ENCODE peak calls at places on chromosomes 12 and 14, in six cellular contexts. One of them, this sample, is unnamed.

GRCh38 chr12:115639667-115640012 is 637.9 kb downstream of the MED13L start:
- DNase-seq in A549: no peak
- DNase-seq in glutamatergic neuron: no peak
- DNase-seq in esophagus squamous epithelium: no peak
- DNase-seq in choroid plexus epithelial cell: no peak
- DNase-seq in fibroblast of pulmonary artery: no peak
- DNase-seq in this sample: no peak

GRCh38 chr12:77239617-77240016 is 174.2 kb upstream of the E2F7 start:
- DNase-seq in fibroblast of pulmonary artery: no peak
- DNase-seq in esophagus squamous epithelium: no peak
- DNase-seq in glutamatergic neuron: no peak
- DNase-seq in choroid plexus epithelial cell: no peak
- DNase-seq in A549: no peak
- DNase-seq in this sample: no peak

GRCh38 chr14:57732886-57733285 is 133.0 kb downstream of the SLC35F4 start:
- DNase-seq in esophagus squamous epithelium: no peak
- DNase-seq in fibroblast of pulmonary artery: peak; percentile 72
- DNase-seq in choroid plexus epithelial cell: peak; percentile 73
- DNase-seq in glutamatergic neuron: no peak
- DNase-seq in A549: no peak
- DNase-seq in this sample: no peak

GRCh38 chr12:110903511-110903910 is 16.9 kb downstream of the MYL2 start:
- DNase-seq in choroid plexus epithelial cell: no peak
- DNase-seq in A549: no peak
- DNase-seq in esophagus squamous epithelium: no peak
- DNase-seq in fibroblast of pulmonary artery: no peak
- DNase-seq in glutamatergic neuron: no peak
- DNase-seq in this sample: no peak

GRCh38 chr12:93135286-93136239 is 206.5 kb upstream of the EEA1 start:
- DNase-seq in glutamatergic neuron: no peak
- DNase-seq in A549: no peak
- DNase-seq in fibroblast of pulmonary artery: no peak
- DNase-seq in esophagus squamous epithelium: no peak
- DNase-seq in choroid plexus epithelial cell: peak; percentile 81
- DNase-seq in this sample: no peak

GRCh38 chr14:56659964-56660551 is 80.5 kb downstream of the TMEM260 start:
- DNase-seq in A549: peak; percentile 57
- DNase-seq in glutamatergic neuron: no peak
- DNase-seq in fibroblast of pulmonary artery: peak; percentile 62
- DNase-seq in choroid plexus epithelial cell: peak; percentile 76
- DNase-seq in esophagus squamous epithelium: no peak
- DNase-seq in this sample: peak; percentile 49

GRCh38 chr14:32509632-32510187 is 180.6 kb downstream of the AKAP6 start:
- DNase-seq in esophagus squamous epithelium: no peak
- DNase-seq in fibroblast of pulmonary artery: peak; percentile 99
- DNase-seq in glutamatergic neuron: no peak
- DNase-seq in choroid plexus epithelial cell: peak; percentile 100
- DNase-seq in A549: peak; percentile 88
- DNase-seq in this sample: no peak

GRCh38 chr12:126443977-126444376 is 1378.7 kb downstream of the AACS start:
- DNase-seq in fibroblast of pulmonary artery: no peak
- DNase-seq in glutamatergic neuron: no peak
- DNase-seq in choroid plexus epithelial cell: no peak
- DNase-seq in esophagus squamous epithelium: no peak
- DNase-seq in A549: no peak
- DNase-seq in this sample: no peak

GRCh38 chr14:104264495-104265265 is 126.3 kb downstream of the KIF26A start:
- DNase-seq in choroid plexus epithelial cell: no peak
- DNase-seq in A549: no peak
- DNase-seq in esophagus squamous epithelium: no peak
- DNase-seq in glutamatergic neuron: peak; percentile 19
- DNase-seq in fibroblast of pulmonary artery: no peak
- DNase-seq in this sample: no peak

GRCh38 chr12:132588821-132589669 is 21.3 kb downstream of the LRCOL1 start:
- DNase-seq in esophagus squamous epithelium: no peak
- DNase-seq in choroid plexus epithelial cell: no peak
- DNase-seq in fibroblast of pulmonary artery: no peak
- DNase-seq in glutamatergic neuron: no peak
- DNase-seq in A549: no peak
- DNase-seq in this sample: no peak

GRCh38 chr12:32357601-32358249 is 41.6 kb upstream of the FGD4 start:
- DNase-seq in glutamatergic neuron: no peak
- DNase-seq in A549: no peak
- DNase-seq in fibroblast of pulmonary artery: no peak
- DNase-seq in esophagus squamous epithelium: no peak
- DNase-seq in choroid plexus epithelial cell: no peak
- DNase-seq in this sample: no peak

GRCh38 chr12:219891-220352 is 6.0 kb upstream of the SLC6A12 start:
- DNase-seq in esophagus squamous epithelium: no peak
- DNase-seq in fibroblast of pulmonary artery: peak; percentile 41
- DNase-seq in A549: peak; percentile 88
- DNase-seq in choroid plexus epithelial cell: peak; percentile 68
- DNase-seq in glutamatergic neuron: peak; percentile 94
- DNase-seq in this sample: peak; percentile 73

GRCh38 chr14:95541932-95542554 is 7.2 kb downstream of the GLRX5 start:
- DNase-seq in glutamatergic neuron: no peak
- DNase-seq in esophagus squamous epithelium: no peak
- DNase-seq in fibroblast of pulmonary artery: no peak
- DNase-seq in A549: no peak
- DNase-seq in choroid plexus epithelial cell: no peak
- DNase-seq in this sample: no peak

GRCh38 chr12:11513288-11513687 is 117.9 kb upstream of the PRB2 start:
- DNase-seq in fibroblast of pulmonary artery: peak; percentile 11
- DNase-seq in glutamatergic neuron: no peak
- DNase-seq in A549: peak; percentile 35
- DNase-seq in esophagus squamous epithelium: no peak
- DNase-seq in choroid plexus epithelial cell: peak; percentile 38
- DNase-seq in this sample: no peak
- TF ChIP-seq CTCF in fibroblast of pulmonary artery: peak; percentile 10
- TF ChIP-seq CTCF in glutamatergic neuron: no peak
- TF ChIP-seq CTCF in A549: no peak
- TF ChIP-seq CTCF in esophagus squamous epithelium: no peak
- TF ChIP-seq CTCF in choroid plexus epithelial cell: peak; percentile 38
- TF ChIP-seq CTCF in this sample: no peak

GRCh38 chr12:105288311-105288996 is 42.0 kb upstream of the C12orf75 start:
- DNase-seq in fibroblast of pulmonary artery: no peak
- DNase-seq in choroid plexus epithelial cell: no peak
- DNase-seq in glutamatergic neuron: no peak
- DNase-seq in A549: no peak
- DNase-seq in esophagus squamous epithelium: no peak
- DNase-seq in this sample: no peak
- TF ChIP-seq CTCF in fibroblast of pulmonary artery: no peak
- TF ChIP-seq CTCF in choroid plexus epithelial cell: peak; percentile 6
- TF ChIP-seq CTCF in glutamatergic neuron: no peak
- TF ChIP-seq CTCF in A549: peak; percentile 14
- TF ChIP-seq CTCF in esophagus squamous epithelium: peak; percentile 29
- TF ChIP-seq CTCF in this sample: no peak

DNA sequence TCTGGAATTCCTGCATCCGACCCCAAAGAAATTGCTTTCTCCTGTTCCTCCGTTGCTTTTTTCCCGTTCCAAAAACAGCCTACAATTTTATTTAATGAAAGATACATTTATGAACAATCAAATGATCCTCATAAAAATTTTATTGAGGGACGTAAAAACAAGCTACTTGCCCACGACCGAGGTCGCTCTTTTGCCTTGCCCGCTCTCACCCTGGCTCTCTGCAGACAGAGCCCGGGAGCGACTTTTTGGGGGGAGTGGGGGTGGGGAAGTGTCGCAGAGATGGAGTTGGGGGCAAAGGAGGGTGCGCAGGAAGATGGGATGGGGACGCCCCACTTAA is 1.1 kb upstream of the HOXC9 start:
- DNase-seq in glutamatergic neuron: no peak
- DNase-seq in choroid plexus epithelial cell: no peak
- DNase-seq in fibroblast of pulmonary artery: no peak
- DNase-seq in esophagus squamous epithelium: no peak
- DNase-seq in A549: no peak
- DNase-seq in this sample: no peak
- TF ChIP-seq CTCF in glutamatergic neuron: no peak
- TF ChIP-seq CTCF in choroid plexus epithelial cell: no peak
- TF ChIP-seq CTCF in fibroblast of pulmonary artery: no peak
- TF ChIP-seq CTCF in esophagus squamous epithelium: no peak
- TF ChIP-seq CTCF in A549: no peak
- TF ChIP-seq CTCF in this sample: no peak

DNA sequence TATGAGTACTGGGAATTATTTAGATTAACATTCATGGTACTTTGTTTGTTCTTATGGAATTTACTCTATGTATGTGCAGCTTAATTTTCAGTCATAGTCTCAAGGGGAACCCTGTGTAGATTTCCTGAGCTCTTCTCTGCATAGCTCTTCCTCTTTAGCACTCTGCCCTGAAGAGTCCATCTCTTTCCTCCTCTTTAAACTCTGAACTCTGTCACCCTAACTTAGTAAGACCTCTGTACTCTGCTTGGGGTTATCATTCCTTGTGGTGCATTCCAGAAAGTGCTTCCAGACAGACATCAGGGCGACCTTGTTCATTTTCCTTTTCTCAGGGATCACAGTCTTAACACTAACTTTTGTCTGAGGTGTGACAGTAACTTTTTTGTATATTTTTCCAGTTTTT is 179.2 kb downstream of the RAD51B start:
- DNase-seq in choroid plexus epithelial cell: no peak
- DNase-seq in A549: no peak
- DNase-seq in glutamatergic neuron: no peak
- DNase-seq in esophagus squamous epithelium: no peak
- DNase-seq in fibroblast of pulmonary artery: no peak
- DNase-seq in this sample: no peak
- TF ChIP-seq CTCF in choroid plexus epithelial cell: no peak
- TF ChIP-seq CTCF in A549: no peak
- TF ChIP-seq CTCF in glutamatergic neuron: no peak
- TF ChIP-seq CTCF in esophagus squamous epithelium: no peak
- TF ChIP-seq CTCF in fibroblast of pulmonary artery: no peak
- TF ChIP-seq CTCF in this sample: no peak

This sample was measured in GM20000.